ENCODE peak calls at places on chromosomes 11 and 22, in seven cellular contexts. F is dorsolateral prefrontal cortex; C is H7; I is stimulated activated CD4-positive, alpha-beta T cell treated with anti-CD3 and anti-CD28 coated beads, Interleukin-4, amount 100 ng/mL, for 48 hours; R is cardiac muscle cell; Z is activated CD4-positive, alpha-beta T cell treated with anti-CD3 and anti-CD28 coated beads for 1 hour; X is iPS-NIHi11. U is an unnamed sample.
A peak's percentile ranks its signal among the peaks of the same experiment; 100 is the strongest.

GRCh38 chr22:37569921-37570660 is 9.8 kb downstream of the LGALS2 start:
- DNase-seq in F (no peak), I (no peak), R (no peak), C (no peak), Z (no peak), X (no peak), U (no peak)

GRCh38 chr11:2217211-2218081 is 45.8 kb upstream of the TH start:
- DNase-seq in Z (peak; percentile 6), F (no peak), I (no peak), X (no peak), R (no peak), C (peak; percentile 48), U (no peak)

GRCh38 chr22:29883045-29883830 is at the start of gene MTMR3:
- DNase-seq in Z (peak; percentile 88), I (peak; percentile 89), C (peak; percentile 90), F (peak; percentile 96), X (peak; percentile 89), R (peak; percentile 94), U (peak; percentile 77)

GRCh38 chr11:126118806-126119205 is 56.1 kb upstream of the CDON start:
- DNase-seq in Z (no peak), F (no peak), I (no peak), C (no peak), X (no peak), R (no peak), U (no peak)

GRCh38 chr11:124670732-124671131 is 2.8 kb downstream of the SIAE start:
- DNase-seq in Z (no peak), X (no peak), R (peak; percentile 62), C (no peak), I (no peak), F (no peak), U (no peak)

GRCh38 chr22:42160251-42160650 is 29.6 kb upstream of the CYP2D6 start:
- DNase-seq in C (peak; percentile 52), I (no peak), F (no peak), X (no peak), Z (no peak), R (no peak), U (no peak)

GRCh38 chr11:60924906-60925684 is 835 bp downstream of the TMEM132A start:
- DNase-seq in F (no peak), Z (no peak), C (peak; percentile 83), R (no peak), I (no peak), X (peak; percentile 54), U (no peak)

GRCh38 chr11:13669544-13670488 is 1.3 kb downstream of the FAR1 start:
- DNase-seq in I (no peak), F (no peak), X (no peak), C (no peak), R (peak; percentile 28), Z (no peak), U (no peak)

GRCh38 chr11:118535261-118535660 is 4.3 kb downstream of the TMEM25 start:
- DNase-seq in I (no peak), R (no peak), Z (no peak), F (no peak), X (no peak), C (no peak), U (no peak)

GRCh38 chr11:95269402-95269801 is 38.4 kb upstream of the SESN3 start:
- DNase-seq in F (no peak), R (no peak), Z (no peak), C (no peak), I (no peak), X (no peak), U (no peak)

GRCh38 chr11:65416341-65417185 is 6.0 kb upstream of the NEAT1 start:
- DNase-seq in X (peak; percentile 96), I (peak; percentile 91), Z (peak; percentile 90), F (peak; percentile 97), C (peak; percentile 98), R (peak; percentile 84), U (peak; percentile 71)

GRCh38 chr11:129278586-129279319 is 86.6 kb upstream of the ARHGAP32 start:
- DNase-seq in X (peak; percentile 65), I (no peak), R (peak; percentile 27), F (no peak), Z (no peak), C (peak; percentile 72), U (no peak)

U was measured in NCI-H2029.